ENCODE peak calls at places on chromosomes 5 and 9, in six cellular contexts. X is ovary; I is CD4-positive, CD25-positive, alpha-beta regulatory T cell; B is heart right ventricle; E is mesenchymal stem cell; A is thyroid gland. Q is an unnamed sample.

GRCh38 chr9:127854169-127854833 is at the start of gene ENG:
- DNase-seq in X (peak; percentile 92), I (no peak), B (peak; percentile 91), E (peak; percentile 64), A (peak; percentile 52), Q (peak; percentile 60)

GRCh38 chr5:71922584-71923106 is 184.6 kb upstream of the MAP1B start:
- DNase-seq in X (no peak), I (no peak), B (no peak), E (peak; percentile 45), A (no peak), Q (no peak)

GRCh38 chr9:11135856-11136255 is 523.1 kb upstream of the PTPRD start:
- DNase-seq in X (no peak), I (no peak), B (no peak), E (peak; percentile 50), A (no peak), Q (no peak)

GRCh38 chr5:14108170-14108996 is 34.8 kb upstream of the TRIO start:
- DNase-seq in X (peak; percentile 66), I (peak; percentile 22), B (peak; percentile 23), E (peak; percentile 86), A (peak; percentile 56), Q (peak; percentile 69)

GRCh38 chr5:887947-888640 is 4.5 kb downstream of the BRD9 start:
- DNase-seq in X (no peak), I (no peak), B (no peak), E (no peak), A (no peak), Q (no peak)

GRCh38 chr5:88734191-88734640 is 148.8 kb downstream of the MEF2C start:
- DNase-seq in X (no peak), I (no peak), B (no peak), E (no peak), A (no peak), Q (peak; percentile 20)

GRCh38 chr5:66851306-66851705 is 255.1 kb downstream of the MAST4 start:
- DNase-seq in X (no peak), I (no peak), B (no peak), E (no peak), A (no peak), Q (no peak)

GRCh38 chr5:114928644-114929462 is 240.9 kb downstream of the TRIM36 start:
- DNase-seq in X (no peak), I (no peak), B (no peak), E (no peak), A (no peak), Q (no peak)

GRCh38 chr9:73079326-73079725 is 72.3 kb upstream of the ANXA1 start:
- DNase-seq in X (no peak), I (peak; percentile 1), B (no peak), E (no peak), A (no peak), Q (no peak)

GRCh38 chr5:179158556-179158955 is 98.4 kb downstream of the ZNF354C start:
- DNase-seq in X (peak; percentile 16), I (no peak), B (no peak), E (no peak), A (no peak), Q (no peak)

GRCh38 chr5:137220523-137220927 is 278.6 kb downstream of the SPOCK1 start:
- DNase-seq in X (no peak), I (no peak), B (no peak), E (peak; percentile 75), A (no peak), Q (peak; percentile 30)

GRCh38 chr5:523658-524441 is 399 bp downstream of the SLC9A3 start:
- DNase-seq in X (no peak), I (no peak), B (no peak), E (no peak), A (no peak), Q (no peak)

GRCh38 chr9:19464764-19465570 is 56.2 kb downstream of the ACER2 start:
- DNase-seq in X (peak; percentile 90), I (peak; percentile 71), B (peak; percentile 72), E (peak; percentile 63), A (peak; percentile 85), Q (peak; percentile 94)

GRCh38 chr5:96661101-96661840 is 905 bp upstream of the CAST start:
- DNase-seq in X (no peak), I (peak; percentile 65), B (peak; percentile 19), E (peak; percentile 80), A (peak; percentile 32), Q (peak; percentile 15)

GRCh38 chr9:121267689-121268597 is at the start of gene GSN:
- DNase-seq in X (peak; percentile 91), I (peak; percentile 10), B (peak; percentile 89), E (peak; percentile 80), A (peak; percentile 86), Q (peak; percentile 86)

GRCh38 chr5:149485655-149486615 is 65.3 kb downstream of the CSNK1A1 start:
- DNase-seq in X (no peak), I (no peak), B (peak; percentile 47), E (peak; percentile 100), A (peak; percentile 75), Q (peak; percentile 89)

GRCh38 chr9:75892168-75892901 is 1.9 kb downstream of the PCSK5 start:
- DNase-seq in X (peak; percentile 82), I (no peak), B (peak; percentile 54), E (peak; percentile 14), A (peak; percentile 32), Q (peak; percentile 29)

GRCh38 chr9:130290353-130291181 is 25.0 kb downstream of the HMCN2 start:
- DNase-seq in X (no peak), I (no peak), B (no peak), E (no peak), A (no peak), Q (no peak)

GRCh38 chr5:80150731-80151130 is 105.1 kb downstream of the SERINC5 start:
- DNase-seq in X (no peak), I (no peak), B (no peak), E (no peak), A (no peak), Q (no peak)

GRCh38 chr5:132824426-132824825 is 6.0 kb downstream of the SHROOM1 start:
- DNase-seq in X (no peak), I (no peak), B (no peak), E (no peak), A (no peak), Q (no peak)

GRCh38 chr5:180291234-180291940 is 496 bp downstream of the MAPK9 start:
- DNase-seq in X (peak; percentile 54), I (no peak), B (peak; percentile 31), E (peak; percentile 33), A (peak; percentile 10), Q (peak; percentile 40)

GRCh38 chr9:137534256-137535119 is 15.7 kb downstream of the PNPLA7 start:
- DNase-seq in X (no peak), I (peak; percentile 30), B (no peak), E (peak; percentile 77), A (peak; percentile 75), Q (peak; percentile 78)

GRCh38 chr5:9621379-9621903 is 8.7 kb downstream of the TAS2R1 start:
- DNase-seq in X (no peak), I (no peak), B (no peak), E (peak; percentile 79), A (no peak), Q (no peak)

GRCh38 chr9:82020341-82020740 is 31.8 kb downstream of the SPATA31D1 start:
- DNase-seq in X (no peak), I (no peak), B (no peak), E (no peak), A (no peak), Q (no peak)

GRCh38 chr9:72856985-72857631 is 95.7 kb downstream of the ALDH1A1 start:
- DNase-seq in X (no peak), I (no peak), B (no peak), E (peak; percentile 69), A (peak; percentile 18), Q (peak; percentile 60)

GRCh38 chr9:22036866-22037626 is 27.9 kb upstream of the CDKN2B start:
- DNase-seq in X (no peak), I (no peak), B (no peak), E (peak; percentile 45), A (no peak), Q (no peak)

GRCh38 chr5:132752581-132753125 is 5.4 kb downstream of the CCNI2 start:
- DNase-seq in X (no peak), I (no peak), B (no peak), E (no peak), A (no peak), Q (no peak)

GRCh38 chr9:89789922-89790510 is 185.2 kb downstream of the GADD45G start:
- DNase-seq in X (no peak), I (no peak), B (no peak), E (no peak), A (no peak), Q (no peak)

GRCh38 chr5:1668141-1668721 is 131.4 kb downstream of the MRPL36 start:
- DNase-seq in X (no peak), I (no peak), B (no peak), E (no peak), A (no peak), Q (peak; percentile 69)

GRCh38 chr9:77597057-77597456 is 51.1 kb downstream of the GNA14 start:
- DNase-seq in X (no peak), I (no peak), B (no peak), E (no peak), A (peak; percentile 57), Q (no peak)

GRCh38 chr5:43033845-43034590 is 6.1 kb downstream of the ANXA2R start:
- DNase-seq in X (no peak), I (no peak), B (no peak), E (no peak), A (no peak), Q (no peak)

GRCh38 chr5:82794876-82795275 is 282.3 kb downstream of the TMEM167A start:
- DNase-seq in X (no peak), I (no peak), B (no peak), E (no peak), A (no peak), Q (no peak)
- H3K27ac ChIP-seq in X (no peak overlapping the region), I (no peak overlapping the region), B (no peak overlapping the region), E (no peak overlapping the region), A (no peak overlapping the region), Q (no peak overlapping the region)

GRCh38 chr9:134210908-134211810 is 46.8 kb upstream of the RNU6ATAC start:
- DNase-seq in X (peak; percentile 78), I (no peak), B (peak; percentile 43), E (no peak), A (peak; percentile 70), Q (no peak)
- H3K27ac ChIP-seq in X (peak overlapping the region; percentile 66), I (no peak overlapping the region), B (peak overlapping the region; percentile 71), E (no peak overlapping the region), A (peak overlapping the region; percentile 95), Q (peak overlapping the region; percentile 74)

DNA sequence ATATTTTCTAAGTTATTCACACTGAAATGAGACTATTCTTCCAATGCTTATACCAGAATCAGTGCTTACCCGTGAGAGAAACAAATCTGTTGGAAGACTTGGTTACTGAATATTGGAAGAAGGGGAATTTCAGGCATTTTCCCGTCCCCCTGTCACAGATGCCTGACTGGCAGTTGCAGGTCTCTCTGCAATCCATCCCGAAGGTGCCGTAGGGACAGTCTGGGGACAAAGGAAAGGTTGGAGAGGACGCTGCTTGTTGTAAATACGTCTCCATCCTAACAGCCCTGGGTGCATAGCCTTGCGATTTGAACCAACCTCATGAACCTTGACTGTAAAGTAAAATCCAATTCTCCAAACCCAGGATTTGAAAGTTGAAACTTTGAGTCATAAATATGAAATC is 3.5 kb downstream of the ESM1 start:
- DNase-seq in X (no peak), I (no peak), B (no peak), E (no peak), A (no peak), Q (no peak)
- H3K27ac ChIP-seq in X (no peak overlapping the region), I (no peak overlapping the region), B (no peak overlapping the region), E (no peak overlapping the region), A (no peak overlapping the region), Q (no peak overlapping the region)

DNA sequence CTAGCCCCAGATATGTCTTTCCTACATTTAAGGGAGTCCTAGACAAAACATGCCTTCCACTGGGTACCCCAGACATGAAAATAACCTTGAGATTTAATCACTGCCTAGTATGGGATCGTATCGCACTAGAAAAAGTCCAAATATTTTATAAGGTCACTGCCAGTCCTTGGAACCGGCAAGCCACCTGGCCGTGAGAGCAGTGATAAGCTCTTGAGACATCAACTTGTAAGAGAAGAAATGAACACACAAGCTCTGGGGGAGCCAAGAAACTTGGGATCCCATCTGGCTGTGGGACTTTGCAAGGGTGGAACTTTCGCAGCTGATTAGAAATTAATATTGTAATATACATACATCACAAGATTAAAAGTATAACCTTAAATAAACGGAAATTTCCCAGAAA is 21.5 kb downstream of the MYO10 start:
- DNase-seq in X (no peak), I (no peak), B (no peak), E (no peak), A (no peak), Q (peak; percentile 56)
- H3K27ac ChIP-seq in X (no peak overlapping the region), I (no peak overlapping the region), B (no peak overlapping the region), E (no peak overlapping the region), A (no peak overlapping the region), Q (peak overlapping the region; percentile 62)